ENCODE peak calls at places on chromosomes 11 and 22, in eight cellular contexts. One of them, this sample, is unnamed.

GRCh38 chr11:14974723-14975587 is 2.8 kb upstream of the CALCA start:
- DNase-seq in NCI-H2107: no peak
- DNase-seq in activated gamma-delta T cell: no peak
- DNase-seq in progenitor cell of endocrine pancreas: peak; percentile 46
- DNase-seq in KBM-7: peak; percentile 63
- DNase-seq in AG20443: peak; percentile 48
- DNase-seq in NCI-H1092: no peak
- DNase-seq in NCI-H82: peak; percentile 67
- DNase-seq in this sample: peak; percentile 81

GRCh38 chr11:126943319-126943718 is 57.3 kb downstream of the KIRREL3 start:
- DNase-seq in NCI-H2107: no peak
- DNase-seq in activated gamma-delta T cell: no peak
- DNase-seq in progenitor cell of endocrine pancreas: no peak
- DNase-seq in KBM-7: no peak
- DNase-seq in AG20443: no peak
- DNase-seq in NCI-H1092: no peak
- DNase-seq in NCI-H82: no peak
- DNase-seq in this sample: no peak

GRCh38 chr11:2687782-2688191 is 12.0 kb downstream of the KCNQ1OT1 start:
- DNase-seq in NCI-H2107: no peak
- DNase-seq in activated gamma-delta T cell: no peak
- DNase-seq in progenitor cell of endocrine pancreas: no peak
- DNase-seq in KBM-7: no peak
- DNase-seq in AG20443: no peak
- DNase-seq in NCI-H1092: no peak
- DNase-seq in NCI-H82: no peak
- DNase-seq in this sample: peak; percentile 70

GRCh38 chr11:110032957-110033570 is 60.1 kb upstream of the ZC3H12C start:
- DNase-seq in NCI-H2107: no peak
- DNase-seq in activated gamma-delta T cell: no peak
- DNase-seq in progenitor cell of endocrine pancreas: no peak
- DNase-seq in KBM-7: no peak
- DNase-seq in AG20443: no peak
- DNase-seq in NCI-H1092: no peak
- DNase-seq in NCI-H82: peak; percentile 7
- DNase-seq in this sample: no peak

GRCh38 chr11:71252782-71253730 is 679 bp upstream of the SHANK2 start:
- DNase-seq in NCI-H2107: no peak
- DNase-seq in activated gamma-delta T cell: no peak
- DNase-seq in progenitor cell of endocrine pancreas: peak; percentile 37
- DNase-seq in KBM-7: no peak
- DNase-seq in AG20443: peak; percentile 45
- DNase-seq in NCI-H1092: no peak
- DNase-seq in NCI-H82: peak; percentile 72
- DNase-seq in this sample: peak; percentile 88

GRCh38 chr22:30877662-30878515 is 90.7 kb downstream of the MORC2 start:
- DNase-seq in NCI-H2107: no peak
- DNase-seq in activated gamma-delta T cell: no peak
- DNase-seq in progenitor cell of endocrine pancreas: no peak
- DNase-seq in KBM-7: no peak
- DNase-seq in AG20443: no peak
- DNase-seq in NCI-H1092: peak; percentile 45
- DNase-seq in NCI-H82: no peak
- DNase-seq in this sample: no peak

GRCh38 chr11:126233391-126233790 is 21.8 kb downstream of the FAM118B start:
- DNase-seq in NCI-H2107: no peak
- DNase-seq in activated gamma-delta T cell: no peak
- DNase-seq in progenitor cell of endocrine pancreas: no peak
- DNase-seq in KBM-7: no peak
- DNase-seq in AG20443: no peak
- DNase-seq in NCI-H1092: no peak
- DNase-seq in NCI-H82: no peak
- DNase-seq in this sample: no peak

GRCh38 chr22:41367680-41368542 is 13.8 kb upstream of the TEF start:
- DNase-seq in NCI-H2107: peak; percentile 17
- DNase-seq in activated gamma-delta T cell: no peak
- DNase-seq in progenitor cell of endocrine pancreas: no peak
- DNase-seq in KBM-7: no peak
- DNase-seq in AG20443: peak; percentile 81
- DNase-seq in NCI-H1092: no peak
- DNase-seq in NCI-H82: peak; percentile 56
- DNase-seq in this sample: peak; percentile 59

GRCh38 chr11:120652705-120653335 is 141.3 kb downstream of the GRIK4 start:
- DNase-seq in NCI-H2107: no peak
- DNase-seq in activated gamma-delta T cell: no peak
- DNase-seq in progenitor cell of endocrine pancreas: no peak
- DNase-seq in KBM-7: peak; percentile 13
- DNase-seq in AG20443: no peak
- DNase-seq in NCI-H1092: no peak
- DNase-seq in NCI-H82: no peak
- DNase-seq in this sample: peak; percentile 42

GRCh38 chr22:40009953-40010751 is 15.4 kb downstream of the FAM83F start:
- DNase-seq in NCI-H2107: no peak
- DNase-seq in activated gamma-delta T cell: no peak
- DNase-seq in progenitor cell of endocrine pancreas: no peak
- DNase-seq in KBM-7: no peak
- DNase-seq in AG20443: no peak
- DNase-seq in NCI-H1092: peak; percentile 61
- DNase-seq in NCI-H82: peak; percentile 61
- DNase-seq in this sample: peak; percentile 19

GRCh38 chr11:79949574-79949973 is 508.7 kb upstream of the TENM4 start:
- DNase-seq in NCI-H2107: no peak
- DNase-seq in activated gamma-delta T cell: no peak
- DNase-seq in progenitor cell of endocrine pancreas: no peak
- DNase-seq in KBM-7: no peak
- DNase-seq in AG20443: no peak
- DNase-seq in NCI-H1092: no peak
- DNase-seq in NCI-H82: no peak
- DNase-seq in this sample: no peak

GRCh38 chr11:79314906-79315689 is 125.7 kb downstream of the TENM4 start:
- DNase-seq in NCI-H2107: no peak
- DNase-seq in activated gamma-delta T cell: no peak
- DNase-seq in progenitor cell of endocrine pancreas: peak; percentile 21
- DNase-seq in KBM-7: peak; percentile 1
- DNase-seq in AG20443: peak; percentile 33
- DNase-seq in NCI-H1092: no peak
- DNase-seq in NCI-H82: no peak
- DNase-seq in this sample: peak; percentile 91

GRCh38 chr11:35486446-35486845 is 39.0 kb downstream of the PAMR1 start:
- DNase-seq in NCI-H2107: no peak
- DNase-seq in activated gamma-delta T cell: no peak
- DNase-seq in progenitor cell of endocrine pancreas: no peak
- DNase-seq in KBM-7: no peak
- DNase-seq in AG20443: no peak
- DNase-seq in NCI-H1092: no peak
- DNase-seq in NCI-H82: no peak
- DNase-seq in this sample: no peak

GRCh38 chr11:115502636-115503082 is 1.6 kb downstream of the CADM1 start:
- DNase-seq in NCI-H2107: no peak
- DNase-seq in activated gamma-delta T cell: no peak
- DNase-seq in progenitor cell of endocrine pancreas: peak; percentile 26
- DNase-seq in KBM-7: no peak
- DNase-seq in AG20443: no peak
- DNase-seq in NCI-H1092: no peak
- DNase-seq in NCI-H82: no peak
- DNase-seq in this sample: no peak

GRCh38 chr22:36958366-36958765 is 44.9 kb downstream of the CSF2RB start:
- DNase-seq in NCI-H2107: no peak
- DNase-seq in activated gamma-delta T cell: no peak
- DNase-seq in progenitor cell of endocrine pancreas: no peak
- DNase-seq in KBM-7: no peak
- DNase-seq in AG20443: no peak
- DNase-seq in NCI-H1092: no peak
- DNase-seq in NCI-H82: no peak
- DNase-seq in this sample: no peak

GRCh38 chr11:26621147-26621546 is 49.1 kb upstream of the MUC15 start:
- DNase-seq in NCI-H2107: no peak
- DNase-seq in activated gamma-delta T cell: no peak
- DNase-seq in progenitor cell of endocrine pancreas: no peak
- DNase-seq in KBM-7: no peak
- DNase-seq in AG20443: peak; percentile 85
- DNase-seq in NCI-H1092: no peak
- DNase-seq in NCI-H82: no peak
- DNase-seq in this sample: no peak

This sample was measured in left kidney.